ENCODE peak calls at places on chromosomes 13 and 19, in ten cellular contexts. Q is stimulated activated CD4-positive, alpha-beta T cell treated with anti-CD3 and anti-CD28 coated beads, Interleukin-1b, Interleukin-23, amount 100 ng/mL, for 1 hour; E is mucosa of descending colon; D is DND-41; Y is caudate nucleus; K is posterior cingulate gyrus; I is T-helper 9 cell; X is left ventricle myocardium inferior; W is hepatocyte; F is left lobe of liver. P is an unnamed sample.

GRCh38 chr13:51276684-51277083 is 54.5 kb downstream of the FAM124A start:
- DNase-seq in Q (no peak), E (no peak), D (no peak), Y (no peak), K (no peak), I (no peak), X (no peak), W (peak), F (peak), P (no peak)

GRCh38 chr13:111049791-111050538 is 65.1 kb upstream of the ARHGEF7 start:
- DNase-seq in Q (no peak), E (no peak), D (no peak), Y (no peak), K (peak), I (no peak), X (no peak), W (peak), F (no peak), P (peak)

GRCh38 chr13:110748271-110748670 is 34.8 kb downstream of the ING1 start:
- DNase-seq in Q (no peak), E (no peak), D (no peak), Y (no peak), K (no peak), I (no peak), X (no peak), W (no peak), F (no peak), P (no peak)

GRCh38 chr19:41327076-41327475 is 17.1 kb downstream of the CCDC97 start:
- DNase-seq in Q (no peak), E (no peak), D (no peak), Y (no peak), K (no peak), I (no peak), X (no peak), W (no peak), F (no peak), P (no peak)

GRCh38 chr19:49085868-49086232 is 599 bp downstream of the SNRNP70 start:
- DNase-seq in Q (no peak), E (no peak), D (no peak), Y (no peak), K (no peak), I (no peak), X (no peak), W (no peak), F (no peak), P (no peak)

GRCh38 chr13:113413898-113414282 is 39.4 kb downstream of the ADPRHL1 start:
- DNase-seq in Q (no peak), E (no peak), D (no peak), Y (no peak), K (no peak), I (no peak), X (peak), W (no peak), F (no peak), P (no peak)

GRCh38 chr19:29620931-29621351 is 14.9 kb downstream of the POP4 start:
- DNase-seq in Q (no peak), E (peak), D (peak), Y (no peak), K (no peak), I (no peak), X (no peak), W (no peak), F (no peak), P (peak)

GRCh38 chr19:2032296-2032941 is 16.9 kb upstream of the BTBD2 start:
- DNase-seq in Q (no peak), E (peak), D (no peak), Y (peak), K (peak), I (no peak), X (peak), W (peak), F (peak), P (peak)

GRCh38 chr19:45469835-45470146 is 2.0 kb downstream of the FOSB start:
- DNase-seq in Q (peak), E (no peak), D (peak), Y (no peak), K (no peak), I (no peak), X (no peak), W (no peak), F (no peak), P (peak)

GRCh38 chr13:111664060-111664459 is 343.6 kb downstream of the TEX29 start:
- DNase-seq in Q (no peak), E (no peak), D (no peak), Y (no peak), K (peak), I (no peak), X (no peak), W (no peak), F (no peak), P (no peak)

GRCh38 chr19:45254044-45254531 is 3.0 kb downstream of the MARK4 start:
- DNase-seq in Q (no peak), E (no peak), D (peak), Y (no peak), K (no peak), I (no peak), X (no peak), W (no peak), F (no peak), P (no peak)

GRCh38 chr13:73096173-73097117 is 37.6 kb downstream of the KLF5 start:
- DNase-seq in Q (no peak), E (no peak), D (no peak), Y (no peak), K (no peak), I (no peak), X (no peak), W (peak), F (no peak), P (no peak)

GRCh38 chr19:16825312-16826168 is 3.7 kb upstream of the SIN3B start:
- DNase-seq in Q (no peak), E (no peak), D (no peak), Y (peak), K (peak), I (no peak), X (peak), W (peak), F (peak), P (no peak)

GRCh38 chr13:95713651-95714050 is 36.7 kb downstream of the DNAJC3 start:
- DNase-seq in Q (no peak), E (no peak), D (no peak), Y (no peak), K (no peak), I (no peak), X (no peak), W (no peak), F (no peak), P (no peak)

GRCh38 chr13:37109080-37109678 is 3.7 kb upstream of the CSNK1A1L start:
- DNase-seq in Q (no peak), E (no peak), D (no peak), Y (no peak), K (no peak), I (no peak), X (no peak), W (peak), F (no peak), P (no peak)

GRCh38 chr13:28219408-28220099 is 81.2 kb downstream of the PAN3 start:
- DNase-seq in Q (no peak), E (no peak), D (no peak), Y (no peak), K (no peak), I (no peak), X (no peak), W (no peak), F (no peak), P (no peak)

GRCh38 chr19:49936549-49936948 is 7.2 kb upstream of the NUP62 start:
- DNase-seq in Q (no peak), E (peak), D (no peak), Y (no peak), K (no peak), I (no peak), X (no peak), W (no peak), F (no peak), P (no peak)

GRCh38 chr19:30345686-30346085 is 26.5 kb upstream of the ZNF536 start:
- DNase-seq in Q (no peak), E (no peak), D (no peak), Y (no peak), K (no peak), I (no peak), X (no peak), W (no peak), F (no peak), P (no peak)

GRCh38 chr19:19355606-19356139 is 35.0 kb downstream of the MAU2 start:
- DNase-seq in Q (no peak), E (no peak), D (no peak), Y (no peak), K (no peak), I (no peak), X (no peak), W (no peak), F (no peak), P (no peak)

GRCh38 chr13:108463365-108463764 is 166.0 kb upstream of the MYO16 start:
- DNase-seq in Q (no peak), E (no peak), D (no peak), Y (no peak), K (no peak), I (no peak), X (no peak), W (peak), F (no peak), P (no peak)

GRCh38 chr13:39370048-39370447 is 232.9 kb downstream of the LHFPL6 start:
- DNase-seq in Q (no peak), E (no peak), D (no peak), Y (no peak), K (no peak), I (no peak), X (no peak), W (no peak), F (no peak), P (no peak)

GRCh38 chr13:27375686-27376326 is 48.6 kb upstream of the GTF3A start:
- DNase-seq in Q (no peak), E (no peak), D (peak), Y (peak), K (peak), I (peak), X (peak), W (peak), F (peak), P (peak)

GRCh38 chr13:50025446-50025845 is 10.2 kb downstream of the KCNRG start:
- DNase-seq in Q (no peak), E (no peak), D (no peak), Y (no peak), K (no peak), I (no peak), X (no peak), W (no peak), F (no peak), P (no peak)

GRCh38 chr13:94550030-94550738 is 45.8 kb downstream of the TGDS start:
- DNase-seq in Q (no peak), E (no peak), D (no peak), Y (no peak), K (no peak), I (no peak), X (no peak), W (no peak), F (no peak), P (no peak)

GRCh38 chr13:24644051-24644450 is 36.2 kb upstream of the ATP12A start:
- DNase-seq in Q (no peak), E (no peak), D (no peak), Y (no peak), K (no peak), I (no peak), X (no peak), W (no peak), F (no peak), P (no peak)

GRCh38 chr19:27774827-27775226 is 1438.1 kb downstream of the UQCRFS1 start:
- DNase-seq in Q (no peak), E (no peak), D (peak), Y (no peak), K (no peak), I (no peak), X (no peak), W (no peak), F (peak), P (peak)

GRCh38 chr13:113917096-113917495 is 53.2 kb upstream of the GAS6 start:
- DNase-seq in Q (no peak), E (no peak), D (no peak), Y (no peak), K (no peak), I (no peak), X (no peak), W (no peak), F (peak), P (no peak)

GRCh38 chr13:90461398-90461797 is 886.1 kb upstream of the MIR17HG start:
- DNase-seq in Q (no peak), E (no peak), D (no peak), Y (no peak), K (no peak), I (no peak), X (no peak), W (no peak), F (no peak), P (no peak)

GRCh38 chr13:89688908-89689307 is 1658.6 kb upstream of the MIR17HG start:
- DNase-seq in Q (no peak), E (no peak), D (no peak), Y (peak), K (peak), I (no peak), X (peak), W (no peak), F (no peak), P (no peak)